ENCODE peak calls at places on chromosomes 4 and X, in six cellular contexts. A, W, F, I, O and Y are unnamed samples.

GRCh38 chrX:97820170-97820569 is 936.5 kb downstream of the RPA4 start:
- DNase-seq in A (no peak), W (no peak), F (no peak), I (no peak), O (no peak), Y (no peak)

GRCh38 chrX:129686422-129686948 is 31.7 kb upstream of the APLN start:
- DNase-seq in A (no peak), W (no peak), F (no peak), I (no peak), O (peak), Y (no peak)

GRCh38 chrX:49840679-49841078 is 11.6 kb downstream of the PAGE4 start:
- DNase-seq in A (no peak), W (peak), F (no peak), I (peak), O (peak), Y (peak)

GRCh38 chr4:88609387-88609786 is 17.1 kb downstream of the HERC3 start:
- DNase-seq in A (no peak), W (peak), F (no peak), I (no peak), O (no peak), Y (no peak)

GRCh38 chr4:41176357-41176756 is 38.0 kb downstream of the APBB2 start:
- DNase-seq in A (no peak), W (no peak), F (no peak), I (no peak), O (no peak), Y (no peak)

GRCh38 chr4:112848931-112849330 is 200.5 kb upstream of the ANK2 start:
- DNase-seq in A (no peak), W (no peak), F (no peak), I (no peak), O (no peak), Y (no peak)

GRCh38 chr4:114599231-114600065 is 841 bp downstream of the UGT8 start:
- DNase-seq in A (no peak), W (no peak), F (no peak), I (no peak), O (no peak), Y (peak)

GRCh38 chr4:15832523-15833451 is 54.7 kb downstream of the CD38 start:
- DNase-seq in A (no peak), W (no peak), F (no peak), I (no peak), O (no peak), Y (no peak)

GRCh38 chr4:124879195-124879594 is 166.7 kb upstream of the ANKRD50 start:
- DNase-seq in A (no peak), W (no peak), F (no peak), I (no peak), O (no peak), Y (no peak)

GRCh38 chrX:47482512-47483309 is at the start of gene ZNF41:
- DNase-seq in A (peak), W (peak), F (peak), I (peak), O (peak), Y (peak)

GRCh38 chr4:184388106-184388505 is 86.2 kb downstream of the IRF2 start:
- DNase-seq in A (no peak), W (no peak), F (no peak), I (no peak), O (no peak), Y (no peak)

GRCh38 chrX:110588164-110588563 is 207.5 kb downstream of the CHRDL1 start:
- DNase-seq in A (no peak), W (no peak), F (no peak), I (no peak), O (no peak), Y (no peak)

GRCh38 chr4:141763373-141763772 is 127.0 kb downstream of the IL15 start:
- DNase-seq in A (no peak), W (peak), F (no peak), I (no peak), O (no peak), Y (no peak)

GRCh38 chrX:80808854-80809493 is 703 bp downstream of the BRWD3 start:
- DNase-seq in A (peak), W (peak), F (no peak), I (peak), O (peak), Y (peak)

GRCh38 chrX:51853251-51853650 is 40.2 kb upstream of the MAGED1 start:
- DNase-seq in A (no peak), W (no peak), F (no peak), I (no peak), O (no peak), Y (no peak)

GRCh38 chr4:87092389-87093141 is 127.9 kb downstream of the KLHL8 start:
- DNase-seq in A (no peak), W (peak), F (peak), I (no peak), O (peak), Y (no peak)

GRCh38 chrX:107626916-107627315 is 1.4 kb upstream of the PRPS1 start:
- DNase-seq in A (no peak), W (no peak), F (no peak), I (no peak), O (no peak), Y (no peak)

GRCh38 chrX:106933538-106933961 is 13.3 kb downstream of the CLDN2 start:
- DNase-seq in A (no peak), W (no peak), F (no peak), I (no peak), O (no peak), Y (no peak)

GRCh38 chrX:53547668-53548067 is 113.5 kb upstream of the HSD17B10 start:
- DNase-seq in A (no peak), W (no peak), F (no peak), I (no peak), O (no peak), Y (no peak)

GRCh38 chr4:145580906-145581305 is 38.3 kb upstream of the MMAA start:
- DNase-seq in A (no peak), W (no peak), F (peak), I (no peak), O (no peak), Y (no peak)

GRCh38 chr4:112523008-112523440 is 7.0 kb upstream of the NEUROG2 start:
- DNase-seq in A (no peak), W (peak), F (no peak), I (no peak), O (no peak), Y (peak)

GRCh38 chr4:13905543-13905942 is 278.0 kb upstream of the BOD1L1 start:
- DNase-seq in A (no peak), W (no peak), F (peak), I (no peak), O (no peak), Y (no peak)

GRCh38 chrX:45421806-45422205 is 221.1 kb upstream of the DIPK2B start:
- DNase-seq in A (no peak), W (no peak), F (no peak), I (no peak), O (no peak), Y (no peak)

GRCh38 chrX:72243472-72243871 is 4.6 kb upstream of the ERCC6L start:
- DNase-seq in A (no peak), W (peak), F (peak), I (no peak), O (no peak), Y (no peak)

GRCh38 chr4:147864591-147864990 is 132.7 kb downstream of the ARHGAP10 start:
- DNase-seq in A (no peak), W (no peak), F (no peak), I (no peak), O (no peak), Y (no peak)

GRCh38 chr4:130760246-130760645 is 1664.3 kb downstream of the C4orf33 start:
- DNase-seq in A (no peak), W (no peak), F (peak), I (no peak), O (no peak), Y (no peak)

GRCh38 chrX:1511829-1512228 is 25.2 kb downstream of the P2RY8 start:
- DNase-seq in A (no peak), W (no peak), F (no peak), I (no peak), O (no peak), Y (no peak)

GRCh38 chr4:168797176-168797575 is 212.9 kb downstream of the CBR4 start:
- DNase-seq in A (no peak), W (peak), F (peak), I (no peak), O (no peak), Y (no peak)

GRCh38 chrX:77446840-77447239 is 349 bp upstream of the FGF16 start:
- DNase-seq in A (no peak), W (peak), F (no peak), I (no peak), O (no peak), Y (peak)

GRCh38 chr4:53589511-53589910 is 1.8 kb downstream of the LNX1 start:
- DNase-seq in A (no peak), W (no peak), F (no peak), I (no peak), O (no peak), Y (no peak)

GRCh38 chr4:54872246-54872645 is 214.5 kb downstream of the KIT start:
- DNase-seq in A (no peak), W (no peak), F (no peak), I (no peak), O (no peak), Y (no peak)

GRCh38 chr4:147754037-147754445 is 22.2 kb downstream of the ARHGAP10 start:
- DNase-seq in A (no peak), W (no peak), F (no peak), I (no peak), O (no peak), Y (no peak)

GRCh38 chr4:69828828-69829227 is 31.1 kb downstream of the SULT1E1 start:
- DNase-seq in A (no peak), W (no peak), F (no peak), I (no peak), O (no peak), Y (no peak)

GRCh38 chr4:16598241-16599224 is 299.9 kb downstream of the LDB2 start:
- DNase-seq in A (no peak), W (peak), F (no peak), I (no peak), O (no peak), Y (no peak)

GRCh38 chrX:26295425-26295824 is 79.5 kb downstream of the MAGEB5 start:
- DNase-seq in A (no peak), W (no peak), F (no peak), I (no peak), O (no peak), Y (no peak)

GRCh38 chrX:43627669-43628068 is 28.4 kb upstream of the MAOA start:
- DNase-seq in A (no peak), W (no peak), F (no peak), I (no peak), O (no peak), Y (no peak)

GRCh38 chr4:41205130-41205529 is 9.2 kb downstream of the APBB2 start:
- DNase-seq in A (no peak), W (peak), F (no peak), I (no peak), O (no peak), Y (no peak)